ENCODE peak calls at places on chromosomes 12 and 14, in eight cellular contexts. One of them, this sample, is unnamed.

GRCh38 chr14:104109731-104110361 is 24.3 kb downstream of the ASPG start:
- DNase-seq in NCI-H446 treated with DMSO at 0.1 percent for 48 hours: no peak
- DNase-seq in sciatic nerve: peak
- DNase-seq in CD4-positive, CD25-positive, alpha-beta regulatory T cell: no peak
- DNase-seq in GM12865: no peak
- DNase-seq in activated naive CD4-positive, alpha-beta T cell treated with anti-CD3 and anti-CD28 coated beads for 36 hours: no peak
- DNase-seq in naive thymus-derived CD4-positive, alpha-beta T cell: no peak
- DNase-seq in pancreas: peak
- DNase-seq in this sample: no peak

GRCh38 chr12:96502477-96502876 is 13.1 kb downstream of the CFAP54 start:
- DNase-seq in GM12865: peak
- DNase-seq in pancreas: no peak
- DNase-seq in activated naive CD4-positive, alpha-beta T cell treated with anti-CD3 and anti-CD28 coated beads for 36 hours: no peak
- DNase-seq in sciatic nerve: no peak
- DNase-seq in NCI-H446 treated with DMSO at 0.1 percent for 48 hours: no peak
- DNase-seq in naive thymus-derived CD4-positive, alpha-beta T cell: no peak
- DNase-seq in CD4-positive, CD25-positive, alpha-beta regulatory T cell: no peak
- DNase-seq in this sample: no peak

GRCh38 chr14:32319368-32320049 is 9.6 kb upstream of the AKAP6 start:
- DNase-seq in NCI-H446 treated with DMSO at 0.1 percent for 48 hours: no peak
- DNase-seq in naive thymus-derived CD4-positive, alpha-beta T cell: no peak
- DNase-seq in CD4-positive, CD25-positive, alpha-beta regulatory T cell: no peak
- DNase-seq in activated naive CD4-positive, alpha-beta T cell treated with anti-CD3 and anti-CD28 coated beads for 36 hours: no peak
- DNase-seq in pancreas: no peak
- DNase-seq in sciatic nerve: no peak
- DNase-seq in GM12865: no peak
- DNase-seq in this sample: no peak

GRCh38 chr14:57957441-57957840 is 91.5 kb upstream of the SLC35F4 start:
- DNase-seq in naive thymus-derived CD4-positive, alpha-beta T cell: no peak
- DNase-seq in activated naive CD4-positive, alpha-beta T cell treated with anti-CD3 and anti-CD28 coated beads for 36 hours: no peak
- DNase-seq in CD4-positive, CD25-positive, alpha-beta regulatory T cell: no peak
- DNase-seq in NCI-H446 treated with DMSO at 0.1 percent for 48 hours: no peak
- DNase-seq in GM12865: no peak
- DNase-seq in pancreas: no peak
- DNase-seq in sciatic nerve: no peak
- DNase-seq in this sample: no peak

GRCh38 chr12:25784669-25785068 is 173.8 kb upstream of the RASSF8 start:
- DNase-seq in pancreas: no peak
- DNase-seq in sciatic nerve: no peak
- DNase-seq in activated naive CD4-positive, alpha-beta T cell treated with anti-CD3 and anti-CD28 coated beads for 36 hours: no peak
- DNase-seq in NCI-H446 treated with DMSO at 0.1 percent for 48 hours: no peak
- DNase-seq in CD4-positive, CD25-positive, alpha-beta regulatory T cell: no peak
- DNase-seq in naive thymus-derived CD4-positive, alpha-beta T cell: no peak
- DNase-seq in GM12865: no peak
- DNase-seq in this sample: no peak

GRCh38 chr12:47504775-47505446 is 200.9 kb downstream of the RPAP3 start:
- DNase-seq in pancreas: no peak
- DNase-seq in sciatic nerve: no peak
- DNase-seq in NCI-H446 treated with DMSO at 0.1 percent for 48 hours: no peak
- DNase-seq in CD4-positive, CD25-positive, alpha-beta regulatory T cell: no peak
- DNase-seq in GM12865: no peak
- DNase-seq in naive thymus-derived CD4-positive, alpha-beta T cell: no peak
- DNase-seq in activated naive CD4-positive, alpha-beta T cell treated with anti-CD3 and anti-CD28 coated beads for 36 hours: no peak
- DNase-seq in this sample: no peak

GRCh38 chr12:57389033-57389432 is 41.8 kb downstream of the R3HDM2 start:
- DNase-seq in activated naive CD4-positive, alpha-beta T cell treated with anti-CD3 and anti-CD28 coated beads for 36 hours: no peak
- DNase-seq in pancreas: no peak
- DNase-seq in CD4-positive, CD25-positive, alpha-beta regulatory T cell: no peak
- DNase-seq in GM12865: no peak
- DNase-seq in naive thymus-derived CD4-positive, alpha-beta T cell: no peak
- DNase-seq in sciatic nerve: no peak
- DNase-seq in NCI-H446 treated with DMSO at 0.1 percent for 48 hours: no peak
- DNase-seq in this sample: no peak

GRCh38 chr12:94558612-94559011 is 91.7 kb downstream of the TMCC3 start:
- DNase-seq in NCI-H446 treated with DMSO at 0.1 percent for 48 hours: no peak
- DNase-seq in activated naive CD4-positive, alpha-beta T cell treated with anti-CD3 and anti-CD28 coated beads for 36 hours: no peak
- DNase-seq in pancreas: no peak
- DNase-seq in sciatic nerve: no peak
- DNase-seq in naive thymus-derived CD4-positive, alpha-beta T cell: no peak
- DNase-seq in CD4-positive, CD25-positive, alpha-beta regulatory T cell: no peak
- DNase-seq in GM12865: no peak
- DNase-seq in this sample: no peak

GRCh38 chr12:70849265-70849960 is 71.1 kb downstream of the PTPRR start:
- DNase-seq in sciatic nerve: no peak
- DNase-seq in CD4-positive, CD25-positive, alpha-beta regulatory T cell: no peak
- DNase-seq in pancreas: no peak
- DNase-seq in activated naive CD4-positive, alpha-beta T cell treated with anti-CD3 and anti-CD28 coated beads for 36 hours: no peak
- DNase-seq in GM12865: peak
- DNase-seq in naive thymus-derived CD4-positive, alpha-beta T cell: no peak
- DNase-seq in NCI-H446 treated with DMSO at 0.1 percent for 48 hours: no peak
- DNase-seq in this sample: peak

GRCh38 chr12:6667559-6668210 is 4.8 kb upstream of the ING4 start:
- DNase-seq in pancreas: no peak
- DNase-seq in CD4-positive, CD25-positive, alpha-beta regulatory T cell: no peak
- DNase-seq in GM12865: no peak
- DNase-seq in NCI-H446 treated with DMSO at 0.1 percent for 48 hours: no peak
- DNase-seq in sciatic nerve: no peak
- DNase-seq in activated naive CD4-positive, alpha-beta T cell treated with anti-CD3 and anti-CD28 coated beads for 36 hours: peak
- DNase-seq in naive thymus-derived CD4-positive, alpha-beta T cell: no peak
- DNase-seq in this sample: peak

GRCh38 chr14:99173086-99173485 is 98.9 kb downstream of the BCL11B start:
- DNase-seq in naive thymus-derived CD4-positive, alpha-beta T cell: no peak
- DNase-seq in sciatic nerve: no peak
- DNase-seq in pancreas: no peak
- DNase-seq in NCI-H446 treated with DMSO at 0.1 percent for 48 hours: no peak
- DNase-seq in GM12865: no peak
- DNase-seq in CD4-positive, CD25-positive, alpha-beta regulatory T cell: no peak
- DNase-seq in activated naive CD4-positive, alpha-beta T cell treated with anti-CD3 and anti-CD28 coated beads for 36 hours: no peak
- DNase-seq in this sample: no peak

GRCh38 chr12:18556081-18556645 is 181.6 kb downstream of the PLCZ1 start:
- DNase-seq in sciatic nerve: no peak
- DNase-seq in naive thymus-derived CD4-positive, alpha-beta T cell: no peak
- DNase-seq in activated naive CD4-positive, alpha-beta T cell treated with anti-CD3 and anti-CD28 coated beads for 36 hours: no peak
- DNase-seq in NCI-H446 treated with DMSO at 0.1 percent for 48 hours: no peak
- DNase-seq in GM12865: no peak
- DNase-seq in CD4-positive, CD25-positive, alpha-beta regulatory T cell: no peak
- DNase-seq in pancreas: no peak
- DNase-seq in this sample: no peak

GRCh38 chr12:10171954-10172353 is at the start of gene OLR1:
- DNase-seq in sciatic nerve: no peak
- DNase-seq in NCI-H446 treated with DMSO at 0.1 percent for 48 hours: no peak
- DNase-seq in pancreas: no peak
- DNase-seq in GM12865: no peak
- DNase-seq in naive thymus-derived CD4-positive, alpha-beta T cell: no peak
- DNase-seq in CD4-positive, CD25-positive, alpha-beta regulatory T cell: no peak
- DNase-seq in activated naive CD4-positive, alpha-beta T cell treated with anti-CD3 and anti-CD28 coated beads for 36 hours: no peak
- DNase-seq in this sample: no peak

GRCh38 chr14:37061697-37062096 is 110.7 kb downstream of the SLC25A21 start:
- DNase-seq in NCI-H446 treated with DMSO at 0.1 percent for 48 hours: no peak
- DNase-seq in GM12865: no peak
- DNase-seq in CD4-positive, CD25-positive, alpha-beta regulatory T cell: no peak
- DNase-seq in naive thymus-derived CD4-positive, alpha-beta T cell: no peak
- DNase-seq in pancreas: no peak
- DNase-seq in activated naive CD4-positive, alpha-beta T cell treated with anti-CD3 and anti-CD28 coated beads for 36 hours: no peak
- DNase-seq in sciatic nerve: no peak
- DNase-seq in this sample: no peak

GRCh38 chr12:14284189-14284722 is 81.2 kb upstream of the ATF7IP start:
- DNase-seq in naive thymus-derived CD4-positive, alpha-beta T cell: no peak
- DNase-seq in sciatic nerve: no peak
- DNase-seq in GM12865: peak
- DNase-seq in activated naive CD4-positive, alpha-beta T cell treated with anti-CD3 and anti-CD28 coated beads for 36 hours: no peak
- DNase-seq in CD4-positive, CD25-positive, alpha-beta regulatory T cell: no peak
- DNase-seq in NCI-H446 treated with DMSO at 0.1 percent for 48 hours: no peak
- DNase-seq in pancreas: no peak
- DNase-seq in this sample: peak

GRCh38 chr12:14416658-14417057 is 51.2 kb downstream of the ATF7IP start:
- DNase-seq in activated naive CD4-positive, alpha-beta T cell treated with anti-CD3 and anti-CD28 coated beads for 36 hours: peak
- DNase-seq in GM12865: peak
- DNase-seq in pancreas: no peak
- DNase-seq in sciatic nerve: no peak
- DNase-seq in NCI-H446 treated with DMSO at 0.1 percent for 48 hours: peak
- DNase-seq in CD4-positive, CD25-positive, alpha-beta regulatory T cell: peak
- DNase-seq in naive thymus-derived CD4-positive, alpha-beta T cell: peak
- DNase-seq in this sample: peak

GRCh38 chr12:96881608-96882007 is 25.4 kb upstream of the NEDD1 start:
- DNase-seq in activated naive CD4-positive, alpha-beta T cell treated with anti-CD3 and anti-CD28 coated beads for 36 hours: no peak
- DNase-seq in sciatic nerve: no peak
- DNase-seq in CD4-positive, CD25-positive, alpha-beta regulatory T cell: no peak
- DNase-seq in NCI-H446 treated with DMSO at 0.1 percent for 48 hours: no peak
- DNase-seq in naive thymus-derived CD4-positive, alpha-beta T cell: no peak
- DNase-seq in GM12865: no peak
- DNase-seq in pancreas: no peak
- DNase-seq in this sample: no peak

GRCh38 chr12:132856581-132856980 is 27.9 kb upstream of the GOLGA3 start:
- DNase-seq in NCI-H446 treated with DMSO at 0.1 percent for 48 hours: no peak
- DNase-seq in GM12865: no peak
- DNase-seq in naive thymus-derived CD4-positive, alpha-beta T cell: no peak
- DNase-seq in pancreas: no peak
- DNase-seq in sciatic nerve: no peak
- DNase-seq in CD4-positive, CD25-positive, alpha-beta regulatory T cell: no peak
- DNase-seq in activated naive CD4-positive, alpha-beta T cell treated with anti-CD3 and anti-CD28 coated beads for 36 hours: no peak
- DNase-seq in this sample: no peak

GRCh38 chr14:68790656-68791077 is 2.2 kb downstream of the ZFP36L1 start:
- DNase-seq in activated naive CD4-positive, alpha-beta T cell treated with anti-CD3 and anti-CD28 coated beads for 36 hours: peak
- DNase-seq in naive thymus-derived CD4-positive, alpha-beta T cell: peak
- DNase-seq in sciatic nerve: no peak
- DNase-seq in NCI-H446 treated with DMSO at 0.1 percent for 48 hours: no peak
- DNase-seq in pancreas: no peak
- DNase-seq in GM12865: no peak
- DNase-seq in CD4-positive, CD25-positive, alpha-beta regulatory T cell: peak
- DNase-seq in this sample: no peak

GRCh38 chr12:3341594-3341993 is 149.4 kb upstream of the PRMT8 start:
- DNase-seq in NCI-H446 treated with DMSO at 0.1 percent for 48 hours: no peak
- DNase-seq in pancreas: no peak
- DNase-seq in naive thymus-derived CD4-positive, alpha-beta T cell: no peak
- DNase-seq in activated naive CD4-positive, alpha-beta T cell treated with anti-CD3 and anti-CD28 coated beads for 36 hours: no peak
- DNase-seq in sciatic nerve: no peak
- DNase-seq in GM12865: no peak
- DNase-seq in CD4-positive, CD25-positive, alpha-beta regulatory T cell: no peak
- DNase-seq in this sample: no peak

GRCh38 chr14:99636487-99636886 is 8.4 kb upstream of the HHIPL1 start:
- DNase-seq in pancreas: no peak
- DNase-seq in naive thymus-derived CD4-positive, alpha-beta T cell: no peak
- DNase-seq in CD4-positive, CD25-positive, alpha-beta regulatory T cell: no peak
- DNase-seq in sciatic nerve: no peak
- DNase-seq in activated naive CD4-positive, alpha-beta T cell treated with anti-CD3 and anti-CD28 coated beads for 36 hours: no peak
- DNase-seq in NCI-H446 treated with DMSO at 0.1 percent for 48 hours: no peak
- DNase-seq in GM12865: no peak
- DNase-seq in this sample: no peak

GRCh38 chr14:106843376-106843775 is 1317.0 kb downstream of the TMEM121 start:
- DNase-seq in naive thymus-derived CD4-positive, alpha-beta T cell: no peak
- DNase-seq in CD4-positive, CD25-positive, alpha-beta regulatory T cell: no peak
- DNase-seq in GM12865: peak
- DNase-seq in activated naive CD4-positive, alpha-beta T cell treated with anti-CD3 and anti-CD28 coated beads for 36 hours: no peak
- DNase-seq in pancreas: no peak
- DNase-seq in sciatic nerve: no peak
- DNase-seq in NCI-H446 treated with DMSO at 0.1 percent for 48 hours: no peak
- DNase-seq in this sample: no peak

GRCh38 chr12:120214626-120215356 is 13.9 kb upstream of the RPLP0 start:
- DNase-seq in NCI-H446 treated with DMSO at 0.1 percent for 48 hours: no peak
- DNase-seq in activated naive CD4-positive, alpha-beta T cell treated with anti-CD3 and anti-CD28 coated beads for 36 hours: no peak
- DNase-seq in naive thymus-derived CD4-positive, alpha-beta T cell: no peak
- DNase-seq in CD4-positive, CD25-positive, alpha-beta regulatory T cell: no peak
- DNase-seq in pancreas: no peak
- DNase-seq in GM12865: no peak
- DNase-seq in sciatic nerve: no peak
- DNase-seq in this sample: no peak

GRCh38 chr12:120110550-120111501 is 5.7 kb downstream of the RAB35 start:
- DNase-seq in GM12865: peak
- DNase-seq in CD4-positive, CD25-positive, alpha-beta regulatory T cell: peak
- DNase-seq in activated naive CD4-positive, alpha-beta T cell treated with anti-CD3 and anti-CD28 coated beads for 36 hours: peak
- DNase-seq in naive thymus-derived CD4-positive, alpha-beta T cell: peak
- DNase-seq in pancreas: no peak
- DNase-seq in NCI-H446 treated with DMSO at 0.1 percent for 48 hours: no peak
- DNase-seq in sciatic nerve: peak
- DNase-seq in this sample: no peak

GRCh38 chr14:36901846-36902245 is 240.2 kb downstream of the PAX9 start:
- DNase-seq in CD4-positive, CD25-positive, alpha-beta regulatory T cell: no peak
- DNase-seq in naive thymus-derived CD4-positive, alpha-beta T cell: no peak
- DNase-seq in sciatic nerve: no peak
- DNase-seq in pancreas: no peak
- DNase-seq in GM12865: no peak
- DNase-seq in NCI-H446 treated with DMSO at 0.1 percent for 48 hours: no peak
- DNase-seq in activated naive CD4-positive, alpha-beta T cell treated with anti-CD3 and anti-CD28 coated beads for 36 hours: no peak
- DNase-seq in this sample: no peak

GRCh38 chr12:96907681-96908163 is 665 bp downstream of the NEDD1 start:
- DNase-seq in activated naive CD4-positive, alpha-beta T cell treated with anti-CD3 and anti-CD28 coated beads for 36 hours: peak
- DNase-seq in sciatic nerve: no peak
- DNase-seq in NCI-H446 treated with DMSO at 0.1 percent for 48 hours: peak
- DNase-seq in CD4-positive, CD25-positive, alpha-beta regulatory T cell: no peak
- DNase-seq in GM12865: peak
- DNase-seq in pancreas: no peak
- DNase-seq in naive thymus-derived CD4-positive, alpha-beta T cell: peak
- DNase-seq in this sample: peak

GRCh38 chr12:6612247-6612646 is 5.1 kb upstream of the CHD4 start:
- DNase-seq in naive thymus-derived CD4-positive, alpha-beta T cell: no peak
- DNase-seq in CD4-positive, CD25-positive, alpha-beta regulatory T cell: peak
- DNase-seq in GM12865: no peak
- DNase-seq in sciatic nerve: no peak
- DNase-seq in activated naive CD4-positive, alpha-beta T cell treated with anti-CD3 and anti-CD28 coated beads for 36 hours: peak
- DNase-seq in pancreas: no peak
- DNase-seq in NCI-H446 treated with DMSO at 0.1 percent for 48 hours: no peak
- DNase-seq in this sample: no peak